ENCODE peak calls at places on chromosome 1, in ten cellular contexts. F is esophagus muscularis mucosa; J is CD4-positive, alpha-beta T cell; G is epithelial cell of esophagus; V is activated B cell treated with CpG ODN at 0.5 μM for 24 hours; B is pancreas; S is GM10248; Y is foreskin fibroblast; E is bronchial epithelial cell; N is GM06990. K is an unnamed sample.

GRCh38 chr1:36576118-36576517 is 93.4 kb upstream of the CSF3R start:
- DNase-seq in V (peak), F (no peak), E (peak), S (peak), N (peak), Y (peak), B (peak), J (peak), G (peak), K (peak)

GRCh38 chr1:7378346-7379130 is 392.6 kb upstream of the VAMP3 start:
- DNase-seq in G (no peak), J (no peak), S (no peak), V (no peak), F (peak), B (no peak), Y (no peak), N (no peak), E (no peak), K (no peak)

GRCh38 chr1:27496604-27497155 is 6.7 kb upstream of the WASF2 start:
- DNase-seq in G (no peak), J (no peak), B (no peak), Y (peak), N (no peak), S (no peak), F (no peak), E (no peak), V (no peak), K (no peak)

GRCh38 chr1:64004451-64004850 is 199.0 kb upstream of the UBE2U start:
- DNase-seq in B (no peak), S (no peak), V (no peak), E (no peak), F (no peak), J (no peak), N (no peak), G (no peak), Y (no peak), K (no peak)

GRCh38 chr1:154467768-154468102 is 34.3 kb upstream of the TDRD10 start:
- DNase-seq in N (no peak), J (no peak), Y (no peak), B (no peak), S (no peak), F (no peak), E (no peak), V (no peak), G (no peak), K (no peak)

GRCh38 chr1:161382214-161383019 is 14.7 kb upstream of the CFAP126 start:
- DNase-seq in Y (peak), E (peak), B (no peak), N (no peak), G (peak), F (no peak), J (no peak), S (peak), V (no peak), K (no peak)

GRCh38 chr1:8643542-8644536 is 173.6 kb downstream of the RERE start:
- DNase-seq in V (peak), J (no peak), E (no peak), B (peak), F (no peak), Y (no peak), N (peak), G (no peak), S (peak), K (no peak)

GRCh38 chr1:213979751-213980605 is 7.8 kb upstream of the PROX1 start:
- DNase-seq in F (no peak), N (no peak), Y (no peak), S (no peak), J (no peak), B (no peak), E (no peak), V (no peak), G (no peak), K (no peak)

GRCh38 chr1:8342325-8342724 is 24.4 kb downstream of the SLC45A1 start:
- DNase-seq in V (no peak), Y (peak), S (no peak), J (no peak), N (no peak), F (no peak), B (no peak), E (no peak), G (no peak), K (no peak)

GRCh38 chr1:212853658-212854057 is 4.4 kb upstream of the FLVCR1 start:
- DNase-seq in E (no peak), B (no peak), N (no peak), J (no peak), G (no peak), V (no peak), Y (no peak), F (no peak), S (no peak), K (no peak)

GRCh38 chr1:150567341-150567716 is 12.1 kb downstream of the MCL1 start:
- DNase-seq in J (no peak), V (no peak), N (peak), Y (no peak), F (no peak), S (peak), B (no peak), E (no peak), G (peak), K (no peak)

GRCh38 chr1:36622741-36623648 is 140.3 kb upstream of the CSF3R start:
- DNase-seq in E (no peak), V (no peak), Y (no peak), F (no peak), B (peak), S (no peak), J (no peak), N (no peak), G (no peak), K (no peak)

GRCh38 chr1:214281902-214282695 is 1.1 kb downstream of the SMYD2 start:
- DNase-seq in J (no peak), G (peak), B (peak), N (no peak), S (no peak), F (no peak), V (no peak), Y (peak), E (peak), K (no peak)

GRCh38 chr1:172903581-172904220 is 147.0 kb downstream of the TNFSF18 start:
- DNase-seq in E (peak), B (no peak), J (no peak), N (no peak), Y (peak), V (no peak), G (no peak), S (no peak), F (no peak), K (no peak)

GRCh38 chr1:196387766-196388165 is 220.5 kb downstream of the KCNT2 start:
- DNase-seq in F (no peak), Y (peak), S (no peak), N (no peak), E (no peak), J (no peak), B (no peak), V (no peak), G (no peak), K (no peak)

GRCh38 chr1:244255426-244255965 is 196.2 kb downstream of the ADSS2 start:
- DNase-seq in N (no peak), S (no peak), Y (no peak), E (no peak), V (no peak), F (no peak), G (no peak), J (no peak), B (no peak), K (no peak)

GRCh38 chr1:42765832-42766722 is 751 bp downstream of the P3H1 start:
- DNase-seq in G (peak), Y (peak), V (no peak), F (no peak), J (no peak), E (peak), S (peak), N (no peak), B (no peak), K (peak)

GRCh38 chr1:224497714-224498573 is 63.3 kb upstream of the WDR26 start:
- DNase-seq in J (no peak), V (no peak), F (no peak), E (peak), N (peak), G (peak), B (no peak), S (peak), Y (peak), K (peak)

GRCh38 chr1:188652678-188653077 is 1823.9 kb downstream of the PLA2G4A start:
- DNase-seq in V (no peak), B (no peak), N (no peak), J (no peak), G (no peak), F (no peak), Y (peak), S (no peak), E (no peak), K (no peak)

GRCh38 chr1:158037876-158038359 is 44.5 kb downstream of the KIRREL1 start:
- DNase-seq in F (no peak), S (no peak), G (peak), B (peak), N (no peak), E (peak), J (no peak), Y (peak), V (no peak), K (no peak)

GRCh38 chr1:109895720-109896504 is 14.7 kb upstream of the CSF1 start:
- DNase-seq in J (no peak), B (no peak), V (no peak), G (no peak), S (no peak), N (no peak), E (peak), F (no peak), Y (peak), K (no peak)

GRCh38 chr1:210264521-210265380 is 32.2 kb downstream of the SERTAD4 start:
- DNase-seq in E (no peak), Y (peak), S (no peak), J (no peak), B (no peak), V (no peak), G (no peak), N (no peak), F (no peak), K (no peak)

GRCh38 chr1:2928733-2929325 is 92.4 kb upstream of the ACTRT2 start:
- DNase-seq in G (no peak), J (no peak), S (no peak), F (no peak), B (no peak), V (no peak), N (no peak), E (no peak), Y (no peak), K (peak)

GRCh38 chr1:184028854-184029623 is 8.5 kb downstream of the COLGALT2 start:
- DNase-seq in Y (peak), S (no peak), B (peak), J (no peak), V (no peak), N (no peak), E (no peak), G (no peak), F (no peak), K (peak)

GRCh38 chr1:77060000-77060399 is 159.2 kb downstream of the PIGK start:
- DNase-seq in B (no peak), F (peak), J (no peak), S (no peak), G (peak), Y (no peak), N (no peak), E (no peak), V (no peak), K (no peak)

GRCh38 chr1:99763956-99764355 is 2.5 kb downstream of the FRRS1 start:
- DNase-seq in S (no peak), E (peak), Y (peak), J (no peak), B (no peak), F (no peak), V (no peak), G (peak), N (no peak), K (no peak)

GRCh38 chr1:42436794-42437458 is 18.9 kb downstream of the ZMYND12 start:
- DNase-seq in J (no peak), N (no peak), E (no peak), S (no peak), V (no peak), B (no peak), Y (no peak), F (no peak), G (no peak), K (no peak)

GRCh38 chr1:76867342-76868130 is at the start of gene ST6GALNAC5:
- DNase-seq in Y (peak), B (peak), E (no peak), G (no peak), F (no peak), S (peak), V (no peak), J (no peak), N (no peak), K (peak)

GRCh38 chr1:17904290-17904689 is 149.2 kb downstream of the ACTL8 start:
- DNase-seq in Y (no peak), B (peak), N (no peak), F (no peak), S (no peak), E (no peak), G (no peak), J (no peak), V (no peak), K (no peak)

GRCh38 chr1:203557958-203558760 is 64.2 kb downstream of the OPTC start:
- DNase-seq in E (peak), N (no peak), B (no peak), Y (peak), F (no peak), J (no peak), S (no peak), G (peak), V (no peak), K (no peak)

GRCh38 chr1:48450505-48450904 is 21.5 kb downstream of the SPATA6 start:
- DNase-seq in B (no peak), V (no peak), Y (peak), N (no peak), S (no peak), F (no peak), J (no peak), G (no peak), E (no peak), K (no peak)

GRCh38 chr1:58649555-58649954 is 50.3 kb downstream of the MYSM1 start:
- DNase-seq in N (no peak), G (peak), E (no peak), V (no peak), B (peak), Y (no peak), F (no peak), J (no peak), S (no peak), K (no peak)

GRCh38 chr1:31957701-31958674 is 19.8 kb upstream of the PTP4A2 start:
- DNase-seq in F (no peak), S (peak), B (no peak), Y (no peak), G (no peak), V (no peak), N (peak), J (no peak), E (no peak), K (no peak)

GRCh38 chr1:201488817-201489581 is 17.9 kb downstream of the CSRP1 start:
- DNase-seq in E (peak), Y (peak), B (peak), G (peak), F (no peak), J (no peak), N (no peak), S (no peak), V (no peak), K (no peak)

GRCh38 chr1:1079408-1080121 is 5.5 kb upstream of the RNF223 start:
- DNase-seq in G (peak), E (peak), J (no peak), Y (peak), F (no peak), B (peak), N (peak), S (peak), V (peak), K (no peak)

GRCh38 chr1:41811978-41812852 is 106.5 kb downstream of the HIVEP3 start:
- DNase-seq in N (no peak), Y (peak), J (peak), S (peak), V (no peak), F (no peak), E (peak), B (peak), G (peak), K (peak)

GRCh38 chr1:8394456-8395321 is 76.8 kb downstream of the SLC45A1 start:
- DNase-seq in S (no peak), E (peak), N (no peak), B (no peak), Y (peak), F (no peak), J (no peak), G (peak), V (no peak), K (no peak)

DNA sequence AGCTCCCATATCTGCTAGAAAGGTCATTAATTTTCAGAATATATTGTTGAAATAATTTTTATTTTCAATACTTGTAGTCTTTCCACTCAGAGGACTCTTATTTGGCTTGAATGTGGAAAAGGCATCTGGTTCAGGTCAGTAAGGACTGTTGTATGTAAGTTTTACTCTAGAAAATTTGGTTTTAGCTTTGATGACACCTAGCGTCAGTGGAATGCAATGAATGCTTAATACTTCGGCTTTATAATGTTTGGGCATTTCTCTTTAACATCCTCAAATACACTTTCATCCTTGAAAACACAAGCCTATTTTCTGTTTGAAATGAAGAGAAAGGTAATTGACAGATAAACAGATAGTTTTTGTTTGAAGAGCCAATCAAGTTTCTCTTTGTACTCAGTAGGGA is 63.3 kb downstream of the LRRC40 start:
- DNase-seq in Y (peak), J (no peak), V (no peak), F (no peak), S (no peak), G (no peak), B (no peak), N (no peak), E (no peak), K (no peak)
- TF ChIP-seq CTCF in Y (no peak), J (no peak), V (no peak), F (peak), S (no peak), G (peak), B (no peak), N (no peak), E (peak), K (peak)

DNA sequence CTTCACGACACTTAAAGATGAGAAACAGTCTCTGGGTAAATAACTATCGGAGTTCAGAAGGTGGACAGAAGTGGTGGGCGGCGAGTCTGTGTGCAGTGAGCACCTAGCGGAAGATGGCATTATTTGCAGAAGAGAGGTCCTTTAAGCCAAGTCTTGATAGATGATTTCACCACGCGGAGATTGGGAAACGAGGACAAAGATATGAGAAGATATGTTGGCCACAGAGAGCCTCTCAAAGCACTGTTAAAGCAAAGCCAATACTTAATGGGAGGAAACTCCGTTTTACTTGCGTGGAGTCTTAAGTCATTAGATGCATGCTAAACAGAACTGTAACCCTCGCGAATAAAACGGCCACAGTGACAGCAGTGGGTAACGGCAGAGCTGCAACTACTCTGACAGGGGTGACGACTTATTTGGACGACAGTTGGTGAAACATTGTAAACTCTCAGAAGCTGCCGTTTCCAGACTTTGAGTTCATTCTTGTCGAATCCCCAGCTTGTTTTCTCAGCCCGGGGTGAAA is 576 bp upstream of the CEP350 start:
- DNase-seq in G (peak), J (no peak), Y (peak), B (no peak), E (peak), S (peak), V (no peak), F (no peak), N (no peak), K (no peak)
- TF ChIP-seq CTCF in G (peak), J (peak), Y (no peak), B (no peak), E (peak), S (no peak), V (no peak), F (peak), N (peak), K (no peak)

DNA sequence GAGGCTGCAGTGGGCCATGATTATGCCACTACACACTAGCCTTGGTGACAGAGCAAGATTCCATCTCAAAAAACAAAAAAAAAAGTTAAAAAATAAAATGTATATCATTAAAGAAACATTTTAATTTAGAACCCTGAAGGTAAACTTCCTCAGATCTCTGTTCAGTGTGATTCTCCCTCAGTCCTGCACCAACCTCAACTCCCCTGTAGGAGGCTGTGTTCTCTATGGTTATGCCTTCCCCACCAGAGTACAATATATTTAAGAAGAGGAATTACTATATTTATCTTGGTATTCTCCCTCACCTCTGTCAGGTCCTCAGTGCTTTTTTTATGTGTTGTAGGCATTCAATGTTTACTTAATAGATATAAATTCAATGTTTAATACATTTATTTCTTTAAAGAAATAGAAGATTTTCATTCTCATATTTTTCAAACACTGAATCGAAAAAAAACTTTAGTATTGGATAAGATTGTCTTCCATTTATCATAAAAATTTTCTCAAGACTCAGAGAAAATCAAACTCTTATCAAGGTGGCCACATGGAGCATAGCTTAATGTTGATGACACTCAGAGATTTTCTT is 4.8 kb upstream of the LRRC8B start:
- DNase-seq in F (no peak), B (no peak), E (peak), G (peak), V (no peak), J (peak), N (no peak), Y (peak), S (peak), K (no peak)
- TF ChIP-seq CTCF in F (peak), B (peak), E (peak), G (peak), V (peak), J (peak), N (peak), Y (peak), S (peak), K (peak)

GRCh38 chr1:29238601-29238964 is 2.3 kb downstream of the PTPRU start:
- DNase-seq in E (no peak), N (no peak), S (no peak), B (no peak), Y (peak), F (no peak), V (no peak), G (peak), J (no peak), K (no peak)

GRCh38 chr1:29240986-29241385 is 4.7 kb downstream of the PTPRU start:
- DNase-seq in J (no peak), V (no peak), S (no peak), B (no peak), E (no peak), N (no peak), Y (no peak), F (no peak), G (no peak), K (peak)

GRCh38 chr1:29239142-29239541 is 2.8 kb downstream of the PTPRU start:
- DNase-seq in G (peak), J (no peak), Y (peak), S (no peak), V (no peak), B (no peak), F (no peak), N (no peak), E (peak), K (no peak)

GRCh38 chr1:29237906-29238600 is 1.7 kb downstream of the PTPRU start:
- DNase-seq in E (peak), F (no peak), V (peak), G (peak), Y (peak), J (no peak), S (peak), N (peak), B (peak), K (no peak)

GRCh38 chr1:29240400-29240837 is 4.1 kb downstream of the PTPRU start:
- DNase-seq in B (no peak), V (no peak), S (no peak), F (no peak), G (no peak), N (no peak), E (no peak), J (no peak), Y (no peak), K (no peak)
- TF ChIP-seq CTCF in B (no peak), V (no peak), S (no peak), F (no peak), G (no peak), N (peak), E (no peak), J (no peak), Y (peak), K (no peak)

DNA sequence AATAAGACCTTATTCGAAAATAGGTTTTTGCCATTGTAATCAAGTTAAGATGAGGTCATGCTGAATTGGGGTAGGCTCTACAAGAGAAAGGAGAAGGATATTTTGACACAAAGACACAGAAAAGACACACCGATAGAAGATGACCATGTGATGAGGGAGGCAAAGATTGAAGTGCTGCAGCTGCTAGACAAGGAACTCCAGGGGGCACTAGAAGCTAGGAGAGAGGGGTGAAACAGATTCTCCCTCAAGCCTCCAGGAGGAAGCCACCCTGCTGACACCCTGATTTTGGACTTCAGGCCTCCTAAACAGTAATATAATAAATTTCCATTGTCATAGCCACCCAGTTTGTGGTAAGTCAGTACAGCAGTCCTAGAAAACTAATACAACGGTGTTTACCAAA is 506.8 kb upstream of the CAMK1G start:
- DNase-seq in J (no peak), G (peak), V (no peak), S (peak), F (no peak), Y (no peak), N (peak), E (peak), B (no peak), K (no peak)
- TF ChIP-seq CTCF in J (no peak), G (no peak), V (no peak), S (peak), F (no peak), Y (peak), N (peak), E (peak), B (no peak), K (no peak)